ENCODE peak calls at places on chromosome 1, in five cellular contexts. G, E, B, P and F are unnamed samples.

GRCh38 chr1:10596780-10597179 is 122.0 kb downstream of the PEX14 start:
- DNase-seq in P (no peak), E (no peak), B (no peak), G (no peak), F (no peak)

GRCh38 chr1:235290740-235291502 is 37.1 kb downstream of the ARID4B start:
- DNase-seq in G (no peak), P (no peak), E (no peak), B (no peak), F (no peak)

GRCh38 chr1:233491953-233492627 is 121.8 kb upstream of the KCNK1 start:
- DNase-seq in E (no peak), G (no peak), P (no peak), B (no peak), F (no peak)

GRCh38 chr1:100087396-100087795 is 45.3 kb downstream of the SASS6 start:
- DNase-seq in G (no peak), P (no peak), E (no peak), B (no peak), F (no peak)

GRCh38 chr1:60949826-60950197 is 132.5 kb upstream of the NFIA start:
- DNase-seq in G (no peak), P (no peak), E (no peak), B (no peak), F (no peak)

GRCh38 chr1:6523566-6523965 is 30.7 kb downstream of the NOL9 start:
- DNase-seq in P (peak), G (no peak), B (no peak), E (peak), F (no peak)

GRCh38 chr1:215131291-215131690 is 48.8 kb downstream of the KCNK2 start:
- DNase-seq in G (no peak), P (no peak), E (no peak), B (no peak), F (no peak)

GRCh38 chr1:160996195-160996594 is 24.8 kb downstream of the F11R start:
- DNase-seq in E (no peak), B (no peak), P (no peak), G (no peak), F (no peak)

GRCh38 chr1:44775930-44776748 is 799 bp downstream of the RPS8 start:
- DNase-seq in E (no peak), G (peak), P (no peak), B (peak), F (no peak)

GRCh38 chr1:157652859-157653493 is 47.6 kb downstream of the FCRL3 start:
- DNase-seq in E (no peak), G (no peak), B (no peak), P (no peak), F (no peak)

GRCh38 chr1:91015358-91015780 is 6.5 kb downstream of the ZNF644 start:
- DNase-seq in E (no peak), P (no peak), B (no peak), G (no peak), F (no peak)

GRCh38 chr1:228486596-228487335 is 416 bp upstream of the RNF187 start:
- DNase-seq in E (peak), G (peak), B (peak), P (peak), F (peak)

GRCh38 chr1:204571631-204572030 is 55.4 kb downstream of the MDM4 start:
- DNase-seq in G (no peak), P (no peak), B (no peak), E (no peak), F (no peak)

GRCh38 chr1:1763657-1764621 is 14.3 kb downstream of the NADK start:
- DNase-seq in E (no peak), B (no peak), P (peak), G (peak), F (no peak)

GRCh38 chr1:16204634-16205332 is 7.7 kb downstream of the ARHGEF19 start:
- DNase-seq in P (no peak), B (no peak), G (peak), E (peak), F (peak)

GRCh38 chr1:169711469-169712308 is at the start of gene SELL:
- DNase-seq in G (peak), E (peak), P (no peak), B (peak), F (peak)

GRCh38 chr1:28508435-28508754 is 2.6 kb downstream of the RCC1 start:
- DNase-seq in P (no peak), B (no peak), G (no peak), E (no peak), F (no peak)